ENCODE peak calls at places on chromosomes 3 and 15, in seven cellular contexts. N is mesenchymal stem cell, L is mesothelial cell of epicardium, Y is amygdala, O is NCI-H1417, H is nephron progenitor cell, I is B cell. M is an unnamed sample.

GRCh38 chr3:45817788-45818523 is 21.6 kb upstream of the SLC6A20 start:
- DNase-seq in N (peak), L (no peak), Y (no peak), O (peak), H (no peak), I (no peak), M (peak)

GRCh38 chr3:65836047-65836446 is 202.7 kb downstream of the MAGI1 start:
- DNase-seq in N (peak), L (no peak), Y (no peak), O (no peak), H (no peak), I (no peak), M (no peak)

GRCh38 chr3:24389108-24390090 is 105.3 kb downstream of the THRB start:
- DNase-seq in N (no peak), L (no peak), Y (no peak), O (no peak), H (no peak), I (no peak), M (no peak)

GRCh38 chr3:100650651-100651611 is 41.5 kb downstream of the ADGRG7 start:
- DNase-seq in N (peak), L (no peak), Y (no peak), O (no peak), H (no peak), I (peak), M (peak)

GRCh38 chr3:114147281-114147680 is 31.6 kb downstream of the DRD3 start:
- DNase-seq in N (no peak), L (no peak), Y (no peak), O (no peak), H (no peak), I (no peak), M (no peak)

GRCh38 chr3:113070226-113071220 is 79.7 kb downstream of the GTPBP8 start:
- DNase-seq in N (peak), L (no peak), Y (no peak), O (no peak), H (no peak), I (no peak), M (no peak)

GRCh38 chr3:57755368-57756021 is 614 bp upstream of the SLMAP start:
- DNase-seq in N (no peak), L (no peak), Y (peak), O (peak), H (peak), I (peak), M (no peak)

GRCh38 chr3:10337323-10338163 is 16.6 kb upstream of the SEC13 start:
- DNase-seq in N (no peak), L (no peak), Y (no peak), O (peak), H (no peak), I (no peak), M (no peak)

GRCh38 chr3:65170357-65171090 is 482.7 kb upstream of the ADAMTS9 start:
- DNase-seq in N (peak), L (peak), Y (peak), O (no peak), H (no peak), I (no peak), M (peak)

GRCh38 chr3:150078983-150079739 is 108.5 kb upstream of the PFN2 start:
- DNase-seq in N (peak), L (no peak), Y (no peak), O (peak), H (peak), I (no peak), M (peak)

GRCh38 chr15:31273258-31273941 is 53.2 kb upstream of the KLF13 start:
- DNase-seq in N (no peak), L (no peak), Y (no peak), O (no peak), H (no peak), I (no peak), M (no peak)

GRCh38 chr3:56800373-56801150 is 1.2 kb downstream of the ARHGEF3 start:
- DNase-seq in N (peak), L (no peak), Y (no peak), O (no peak), H (no peak), I (no peak), M (no peak)